ENCODE peak calls at places on chromosomes 4 and X, in six cellular contexts. N, Z, U, G, B and H are unnamed samples.

GRCh38 chrX:1424452-1424851 is 28.3 kb downstream of the ASMTL start:
- DNase-seq in Z (no peak), U (no peak), B (no peak), G (no peak), N (peak), H (no peak)

GRCh38 chrX:155857561-155857960 is 23.6 kb upstream of the VAMP7 start:
- DNase-seq in G (no peak), Z (peak), N (no peak), B (no peak), U (peak), H (no peak)

GRCh38 chr4:2289955-2290333 is 28.0 kb upstream of the MXD4 start:
- DNase-seq in N (no peak), G (no peak), B (no peak), Z (no peak), U (no peak), H (no peak)

GRCh38 chr4:70575964-70576363 is 16.1 kb upstream of the AMBN start:
- DNase-seq in N (no peak), G (no peak), B (no peak), U (no peak), Z (no peak), H (no peak)

GRCh38 chr4:67327245-67327860 is 217.9 kb downstream of the CENPC start:
- DNase-seq in B (no peak), Z (peak), U (peak), G (no peak), N (no peak), H (no peak)

GRCh38 chrX:130264573-130264972 is 4.1 kb downstream of the ZNF280C start:
- DNase-seq in N (no peak), G (no peak), Z (peak), B (no peak), U (no peak), H (no peak)

GRCh38 chr4:156734965-156735895 is 236.4 kb downstream of the PDGFC start:
- DNase-seq in B (no peak), U (no peak), N (no peak), G (no peak), Z (peak), H (no peak)

GRCh38 chr4:125650557-125650956 is 335.8 kb downstream of the FAT4 start:
- DNase-seq in G (no peak), N (no peak), U (no peak), Z (no peak), B (no peak), H (no peak)

GRCh38 chr4:74638689-74639088 is 155.6 kb downstream of the BTC start:
- DNase-seq in B (no peak), U (no peak), G (no peak), Z (peak), N (no peak), H (no peak)

GRCh38 chr4:173835863-173836262 is 305.8 kb upstream of the HAND2 start:
- DNase-seq in Z (peak), U (no peak), G (no peak), N (no peak), B (no peak), H (no peak)

GRCh38 chrX:1466971-1467561 is 14.4 kb upstream of the ASMTL start:
- DNase-seq in N (peak), U (peak), B (peak), G (no peak), Z (no peak), H (peak)

GRCh38 chr4:25031077-25031606 is 396 bp upstream of the LGI2 start:
- DNase-seq in Z (peak), U (no peak), N (no peak), G (no peak), B (no peak), H (no peak)

GRCh38 chrX:148633509-148633908 is 133.1 kb downstream of the AFF2 start:
- DNase-seq in U (no peak), N (no peak), B (no peak), Z (no peak), G (no peak), H (no peak)

GRCh38 chr4:127506283-127506682 is 126.5 kb upstream of the INTU start:
- DNase-seq in G (no peak), N (no peak), B (no peak), U (no peak), Z (no peak), H (no peak)

GRCh38 chr4:148302416-148302815 is 139.8 kb downstream of the NR3C2 start:
- DNase-seq in B (no peak), G (no peak), Z (no peak), U (no peak), N (no peak), H (no peak)

GRCh38 chr4:55754754-55755350 is 64.7 kb upstream of the EXOC1L start:
- DNase-seq in N (no peak), U (no peak), G (no peak), Z (peak), B (no peak), H (no peak)

GRCh38 chrX:86103061-86103460 is 45.2 kb upstream of the DACH2 start:
- DNase-seq in Z (no peak), U (no peak), N (no peak), B (no peak), G (no peak), H (no peak)

GRCh38 chr4:158065176-158065575 is 107.6 kb downstream of the GASK1B start:
- DNase-seq in N (no peak), G (no peak), U (no peak), Z (no peak), B (no peak), H (no peak)

GRCh38 chrX:120111611-120112010 is 4.1 kb downstream of the RHOXF1 start:
- DNase-seq in U (no peak), B (no peak), N (no peak), Z (no peak), G (no peak), H (no peak)

GRCh38 chrX:109511113-109511512 is 25.5 kb upstream of the NXT2 start:
- DNase-seq in Z (no peak), G (no peak), B (peak), N (no peak), U (peak), H (no peak)

GRCh38 chr4:44716597-44716996 is 9.8 kb downstream of the GNPDA2 start:
- DNase-seq in Z (no peak), B (no peak), N (no peak), G (no peak), U (no peak), H (no peak)

GRCh38 chr4:188417181-188417580 is 277.9 kb downstream of the TRIML1 start:
- DNase-seq in U (no peak), G (no peak), B (no peak), N (no peak), Z (no peak), H (no peak)

GRCh38 chr4:4618846-4619245 is 77.0 kb upstream of the STX18 start:
- DNase-seq in N (no peak), G (no peak), Z (peak), B (no peak), U (no peak), H (no peak)

GRCh38 chr4:22315643-22316042 is 200.2 kb downstream of the ADGRA3 start:
- DNase-seq in N (no peak), B (no peak), Z (peak), U (no peak), G (no peak), H (no peak)

GRCh38 chrX:44747317-44747716 is 96.5 kb upstream of the DUSP21 start:
- DNase-seq in B (no peak), U (no peak), G (no peak), N (no peak), Z (no peak), H (no peak)

GRCh38 chr4:37431417-37431743 is 186.8 kb downstream of the NWD2 start:
- DNase-seq in G (no peak), N (no peak), B (no peak), U (no peak), Z (no peak), H (no peak)

GRCh38 chrX:2572740-2573139 is 72.0 kb upstream of the DHRSX start:
- DNase-seq in N (no peak), B (no peak), U (no peak), G (no peak), Z (no peak), H (no peak)

GRCh38 chrX:155819525-155819924 is 61.6 kb upstream of the VAMP7 start:
- DNase-seq in G (no peak), Z (peak), U (no peak), B (no peak), N (no peak), H (no peak)

GRCh38 chr4:84578540-84579409 is 4.2 kb upstream of the CDS1 start:
- DNase-seq in Z (peak), N (no peak), U (peak), G (no peak), B (no peak), H (no peak)

GRCh38 chrX:147779173-147779572 is 132.5 kb upstream of the FMR1 start:
- DNase-seq in Z (no peak), U (no peak), N (no peak), B (no peak), G (no peak), H (no peak)

GRCh38 chrX:48617542-48618340 is 20.4 kb downstream of the WDR13 start:
- DNase-seq in Z (peak), G (no peak), U (no peak), N (no peak), B (no peak), H (no peak)

GRCh38 chrX:39416547-39417262 is 615.4 kb downstream of the MID1IP1 start:
- DNase-seq in N (no peak), U (peak), B (no peak), G (no peak), Z (no peak), H (no peak)

GRCh38 chrX:40720386-40720785 is 15.0 kb downstream of the MED14 start:
- DNase-seq in Z (no peak), B (no peak), U (no peak), G (no peak), N (no peak), H (no peak)

GRCh38 chr4:24471623-24472510 is 112.5 kb downstream of the DHX15 start:
- DNase-seq in U (no peak), G (peak), N (no peak), Z (no peak), B (peak), H (no peak)

GRCh38 chr4:121370729-121371325 is 10.0 kb downstream of the QRFPR start:
- DNase-seq in N (no peak), B (no peak), G (no peak), Z (peak), U (peak), H (no peak)

GRCh38 chr4:6441758-6442157 is 30.7 kb downstream of the PPP2R2C start:
- DNase-seq in U (no peak), B (no peak), N (no peak), G (no peak), Z (no peak), H (no peak)

GRCh38 chr4:129043523-129043922 is 49.8 kb downstream of the SCLT1 start:
- DNase-seq in G (no peak), N (no peak), U (no peak), B (no peak), Z (peak), H (no peak)

GRCh38 chr4:7924163-7924562 is 15.5 kb downstream of the AFAP1 start:
- DNase-seq in N (no peak), B (no peak), G (no peak), Z (no peak), U (no peak), H (no peak)

GRCh38 chrX:133698298-133698697 is 283.0 kb upstream of the GPC4 start:
- DNase-seq in N (no peak), B (no peak), Z (peak), G (no peak), U (no peak), H (no peak)
- TF ChIP-seq CTCF in N (no peak), B (no peak), Z (no peak), G (no peak), U (no peak), H (no peak)

DNA sequence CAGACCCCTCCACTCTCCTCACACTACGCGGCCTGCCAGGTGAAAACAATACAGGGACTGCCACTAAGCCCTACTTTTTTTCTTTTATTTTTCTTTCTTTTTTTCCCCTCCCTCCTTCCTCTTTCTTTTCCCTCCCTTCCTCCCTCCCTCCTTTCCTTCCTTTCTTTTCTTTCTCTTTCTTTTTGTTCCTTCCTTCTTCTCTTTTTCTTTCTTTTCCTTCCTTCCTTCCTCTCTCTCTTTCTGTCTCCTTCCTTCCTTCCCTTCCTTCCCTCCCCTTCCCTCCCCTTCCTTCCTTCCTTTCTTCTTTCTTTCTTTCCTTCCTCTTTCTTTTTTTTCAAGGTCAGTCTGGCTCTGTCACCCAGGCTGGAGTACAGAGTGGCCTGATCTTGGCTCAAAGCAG is 41.9 kb downstream of the RWDD4 start:
- DNase-seq in G (no peak), U (no peak), Z (no peak), B (no peak), N (no peak), H (no peak)
- TF ChIP-seq CTCF in G (no peak), U (no peak), Z (no peak), B (no peak), N (no peak), H (no peak)

GRCh38 chr4:90024519-90024918 is 102.7 kb upstream of the CCSER1 start:
- DNase-seq in G (no peak), U (no peak), N (no peak), B (no peak), Z (no peak), H (no peak)

GRCh38 chr4:90028460-90028859 is 98.7 kb upstream of the CCSER1 start:
- DNase-seq in Z (no peak), G (no peak), U (no peak), B (no peak), N (no peak), H (no peak)

GRCh38 chr4:90027565-90027964 is 99.6 kb upstream of the CCSER1 start:
- DNase-seq in G (no peak), U (no peak), Z (no peak), B (no peak), N (no peak), H (no peak)

GRCh38 chr4:90030202-90030601 is 97.0 kb upstream of the CCSER1 start:
- DNase-seq in N (no peak), B (no peak), U (no peak), G (no peak), Z (no peak), H (no peak)

GRCh38 chr4:90025248-90025647 is 101.9 kb upstream of the CCSER1 start:
- DNase-seq in U (no peak), N (no peak), G (no peak), B (no peak), Z (peak), H (no peak)
- TF ChIP-seq CTCF in U (peak), N (no peak), G (no peak), B (peak), Z (no peak), H (peak)

DNA sequence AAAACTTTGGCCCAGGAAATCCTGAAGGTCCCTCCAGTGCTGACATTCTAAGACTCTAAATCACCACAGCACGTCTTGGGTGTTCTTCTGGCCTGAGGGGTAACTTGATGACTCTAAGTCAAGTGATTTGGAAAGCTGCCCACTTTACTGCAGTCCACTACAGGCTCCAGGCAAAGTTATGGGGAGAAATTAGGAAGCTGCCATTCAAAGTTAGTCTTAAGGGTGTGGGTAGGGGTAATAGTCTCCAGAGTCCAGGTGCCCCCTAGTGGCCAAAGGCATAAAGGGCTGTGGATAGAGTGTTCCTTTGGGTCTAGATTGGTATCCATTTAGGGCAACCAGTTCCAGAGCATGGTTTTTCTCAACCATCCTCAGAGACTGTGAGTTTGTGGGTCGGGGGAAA is 38.7 kb upstream of the SLC16A2 start:
- DNase-seq in Z (peak), B (peak), N (peak), G (peak), U (peak), H (peak)
- TF ChIP-seq CTCF in Z (peak), B (peak), N (peak), G (peak), U (peak), H (peak)

DNA sequence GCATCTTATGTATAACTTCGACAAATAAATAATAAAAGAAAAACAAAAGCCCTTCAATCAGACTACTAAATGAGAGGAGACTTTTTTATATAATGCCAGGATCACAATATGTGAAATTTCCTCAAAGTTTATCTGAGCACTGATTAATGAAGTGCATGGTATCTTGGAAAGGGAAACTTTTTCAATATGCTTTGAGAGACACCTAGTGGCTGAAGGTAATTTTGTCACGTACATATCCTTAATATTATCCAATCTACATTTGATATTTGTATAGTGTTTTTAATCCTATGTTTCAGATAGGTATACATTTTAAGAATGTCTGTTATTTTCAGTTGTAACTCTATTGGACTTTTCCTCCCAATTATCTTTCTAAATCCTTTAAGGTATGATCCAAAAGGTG is 146.8 kb downstream of the KLHL4 start:
- DNase-seq in N (no peak), B (no peak), U (peak), G (no peak), Z (peak), H (no peak)
- TF ChIP-seq CTCF in N (no peak), B (peak), U (peak), G (no peak), Z (peak), H (no peak)

DNA sequence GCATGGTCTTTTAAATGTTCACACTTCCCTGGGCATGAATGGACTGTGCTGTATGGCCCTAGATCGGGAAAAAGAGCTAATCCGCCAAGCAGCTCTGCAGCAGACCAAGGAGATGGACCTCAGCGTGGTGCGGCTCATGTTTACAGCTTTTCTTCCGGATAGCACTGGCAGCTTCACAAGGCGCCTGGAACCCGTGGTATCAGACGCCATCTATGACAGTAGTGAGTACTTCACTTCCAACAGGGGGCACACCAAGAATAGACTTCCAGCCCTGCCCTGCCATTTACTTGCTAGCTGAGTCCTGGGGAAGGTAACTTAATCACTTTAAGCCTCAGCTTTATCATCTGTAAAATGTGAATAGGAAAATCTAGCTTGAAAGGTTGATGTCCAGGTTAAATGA is 77.7 kb downstream of the NFKB1 start:
- DNase-seq in Z (no peak), N (no peak), G (no peak), B (no peak), U (no peak), H (no peak)
- TF ChIP-seq CTCF in Z (no peak), N (no peak), G (no peak), B (no peak), U (peak), H (no peak)

GRCh38 chr4:52317981-52318380 is 266.9 kb downstream of the SPATA18 start:
- DNase-seq in N (no peak), U (no peak), Z (no peak), G (no peak), B (no peak), H (no peak)
- TF ChIP-seq CTCF in N (no peak), U (no peak), Z (no peak), G (no peak), B (no peak), H (no peak)

GRCh38 chr4:162852642-162853041 is 314.0 kb downstream of the NAF1 start:
- DNase-seq in N (no peak), Z (no peak), G (no peak), U (no peak), B (no peak), H (no peak)
- TF ChIP-seq CTCF in N (no peak), Z (no peak), G (no peak), U (no peak), B (no peak), H (no peak)

GRCh38 chrX:68947882-68948605 is 119.2 kb downstream of the EFNB1 start:
- DNase-seq in G (no peak), U (no peak), N (peak), Z (no peak), B (no peak), H (no peak)

GRCh38 chrX:68945081-68945602 is 116.3 kb downstream of the EFNB1 start:
- DNase-seq in Z (no peak), U (no peak), B (no peak), N (peak), G (no peak), H (no peak)

GRCh38 chrX:68944211-68944610 is 115.4 kb downstream of the EFNB1 start:
- DNase-seq in U (no peak), B (no peak), N (peak), Z (no peak), G (no peak), H (no peak)

GRCh38 chrX:68942797-68943196 is 114.0 kb downstream of the EFNB1 start:
- DNase-seq in Z (no peak), G (no peak), U (no peak), B (no peak), N (no peak), H (no peak)

DNA sequence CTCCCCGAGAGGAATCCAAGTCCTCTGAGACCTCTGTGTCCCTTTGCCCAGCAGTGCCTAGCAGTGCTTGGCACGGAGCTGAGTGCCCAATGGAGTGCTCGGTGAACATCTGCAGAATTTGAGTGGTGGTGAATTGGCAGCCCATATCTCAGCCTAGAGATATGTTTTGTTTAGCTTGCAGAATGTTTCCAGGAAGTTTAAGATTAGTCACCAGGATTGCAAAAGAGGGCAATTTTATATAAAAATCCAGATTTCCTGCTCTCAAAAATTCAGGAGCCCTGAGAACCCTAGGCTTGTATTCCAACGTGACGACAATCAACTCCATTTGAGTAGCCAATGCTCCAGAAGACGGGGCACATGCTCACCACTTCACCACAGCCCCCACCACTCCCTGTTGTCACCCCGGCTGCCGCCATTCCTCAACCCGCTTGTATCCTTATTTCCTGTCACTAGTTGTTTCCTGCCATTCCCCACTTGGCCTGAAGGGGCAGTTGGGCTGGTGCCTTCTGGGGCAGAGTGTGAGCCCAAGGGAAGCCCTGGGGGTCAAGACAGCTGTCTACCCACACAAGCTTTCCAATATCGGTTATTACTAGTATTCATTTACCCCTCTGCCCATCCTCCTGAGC is 116.9 kb downstream of the EFNB1 start:
- DNase-seq in U (no peak), Z (peak), G (no peak), B (no peak), N (peak), H (no peak)
- TF ChIP-seq CTCF in U (peak), Z (peak), G (no peak), B (peak), N (no peak), H (peak)